ENCODE peak calls at places on chromosomes 13 and 19, in eight cellular contexts. I is A549; O is substantia nigra; Y is T47D; K is Karpas-422; R is left ventricle myocardium superior; U is hepatocyte; S is stimulated activated CD4-positive, alpha-beta T cell treated with anti-CD3 and anti-CD28 coated beads, Interleukin-1b, Interleukin-23, amount 100 ng/mL, for 1 hour. N is an unnamed sample.

GRCh38 chr19:1942934-1943555 is 2.1 kb downstream of the CSNK1G2 start:
- DNase-seq in K (no peak), I (no peak), U (no peak), R (no peak), O (no peak), S (no peak), Y (no peak), N (no peak)

GRCh38 chr13:99322297-99323103 is 15.3 kb upstream of the GPR183 start:
- DNase-seq in S (no peak), I (no peak), K (peak; percentile 57), U (no peak), Y (no peak), R (no peak), O (no peak), N (no peak)

GRCh38 chr19:15234525-15235130 is 2.4 kb upstream of the EPHX3 start:
- DNase-seq in R (no peak), O (no peak), Y (no peak), I (no peak), K (no peak), U (no peak), S (no peak), N (no peak)

GRCh38 chr13:95191821-95192220 is 109.4 kb downstream of the ABCC4 start:
- DNase-seq in I (peak; percentile 31), Y (no peak), R (peak; percentile 86), S (no peak), O (peak; percentile 82), U (peak; percentile 89), K (peak; percentile 94), N (peak; percentile 90)

GRCh38 chr13:44406617-44407016 is 33.0 kb downstream of the SERP2 start:
- DNase-seq in S (no peak), Y (no peak), R (no peak), U (no peak), O (no peak), I (no peak), K (no peak), N (no peak)

GRCh38 chr19:3450796-3451411 is 29.4 kb downstream of the SMIM24 start:
- DNase-seq in Y (no peak), I (peak; percentile 67), O (no peak), K (no peak), S (no peak), R (peak; percentile 73), U (peak; percentile 73), N (no peak)

GRCh38 chr13:44573790-44574465 is 2.2 kb downstream of the TSC22D1 start:
- DNase-seq in Y (no peak), S (no peak), I (peak; percentile 21), K (peak; percentile 48), O (no peak), R (no peak), U (peak; percentile 51), N (no peak)

GRCh38 chr13:113616991-113617749 is 32.6 kb downstream of the TFDP1 start:
- DNase-seq in O (no peak), U (peak; percentile 56), I (no peak), K (no peak), S (no peak), Y (no peak), R (peak; percentile 27), N (no peak)

GRCh38 chr19:45499196-45500180 is 1.2 kb downstream of the PPM1N start:
- DNase-seq in R (peak; percentile 57), S (no peak), K (peak; percentile 91), Y (no peak), U (peak; percentile 64), O (no peak), I (no peak), N (peak; percentile 90)

GRCh38 chr13:76637651-76638111 is 248.5 kb downstream of the KCTD12 start:
- DNase-seq in I (no peak), R (no peak), Y (no peak), O (no peak), S (no peak), K (no peak), U (no peak), N (no peak)

GRCh38 chr19:16032509-16033135 is 43.7 kb upstream of the TPM4 start:
- DNase-seq in I (no peak), O (no peak), U (no peak), Y (no peak), K (no peak), R (no peak), S (no peak), N (peak; percentile 27)

GRCh38 chr13:85675508-85675907 is 123.7 kb downstream of the SLITRK6 start:
- DNase-seq in K (no peak), R (no peak), O (no peak), S (no peak), I (no peak), U (no peak), Y (no peak), N (no peak)

N was measured in spleen.